ENCODE peak calls at places on chromosomes 5 and 9, in ten cellular contexts. V, Z, D, C, B, W, X, E, G and I are unnamed samples.

GRCh38 chr5:39447968-39448367 is 23.2 kb upstream of the DAB2 start:
- DNase-seq in Z (no peak), E (no peak), X (peak; percentile 48), G (no peak), B (no peak), V (no peak), W (no peak), C (no peak), D (no peak), I (no peak)

GRCh38 chr5:172630082-172630481 is 11.0 kb upstream of the NEURL1B start:
- DNase-seq in X (no peak), V (no peak), G (no peak), E (no peak), D (no peak), Z (no peak), W (peak; percentile 17), B (no peak), C (no peak), I (no peak)

GRCh38 chr5:133203317-133204305 is 151.8 kb downstream of the HSPA4 start:
- DNase-seq in G (no peak), E (no peak), B (no peak), W (no peak), Z (no peak), X (no peak), D (no peak), V (no peak), C (no peak), I (no peak)

GRCh38 chr9:132832171-132832570 is 45.9 kb downstream of the AK8 start:
- DNase-seq in X (no peak), C (no peak), V (no peak), Z (no peak), E (no peak), D (no peak), G (no peak), B (no peak), W (no peak), I (no peak)

GRCh38 chr9:94097788-94098413 is 13.6 kb downstream of the PTPDC1 start:
- DNase-seq in X (no peak), Z (no peak), C (peak; percentile 97), W (no peak), G (no peak), V (no peak), D (no peak), E (no peak), B (peak; percentile 93), I (no peak)

GRCh38 chr5:135533794-135534193 is 2.0 kb downstream of the NEUROG1 start:
- DNase-seq in B (no peak), E (no peak), W (no peak), X (no peak), D (no peak), Z (no peak), V (no peak), G (no peak), C (no peak), I (no peak)

GRCh38 chr5:59790399-59791130 is 103.0 kb downstream of the PDE4D start:
- DNase-seq in W (no peak), D (no peak), X (no peak), G (no peak), V (no peak), B (peak; percentile 77), Z (peak; percentile 36), C (peak; percentile 89), E (no peak), I (no peak)

GRCh38 chr9:136594492-136594891 is 48.6 kb upstream of the NOTCH1 start:
- DNase-seq in W (no peak), B (no peak), X (no peak), D (no peak), V (no peak), G (no peak), C (no peak), E (no peak), Z (no peak), I (no peak)

GRCh38 chr9:106956971-106957370 is 94.0 kb downstream of the ZNF462 start:
- DNase-seq in E (no peak), V (no peak), D (no peak), Z (no peak), C (peak; percentile 36), B (peak; percentile 19), W (no peak), X (no peak), G (no peak), I (no peak)

GRCh38 chr9:33734911-33735310 is 60.5 kb upstream of the PRSS3 start:
- DNase-seq in V (no peak), Z (no peak), X (no peak), E (no peak), B (no peak), W (no peak), C (no peak), D (no peak), G (no peak), I (no peak)

GRCh38 chr9:113742471-113742870 is 133.6 kb upstream of the ZNF618 start:
- DNase-seq in G (no peak), C (no peak), D (no peak), V (no peak), W (no peak), X (no peak), Z (no peak), E (no peak), B (no peak), I (no peak)

GRCh38 chr9:34072410-34072809 is 23.7 kb upstream of the UBAP2 start:
- DNase-seq in C (no peak), X (no peak), W (no peak), D (no peak), G (no peak), B (no peak), V (no peak), Z (no peak), E (no peak), I (no peak)

GRCh38 chr9:3971391-3972082 is 328.3 kb downstream of the GLIS3 start:
- DNase-seq in V (no peak), W (no peak), E (no peak), Z (no peak), B (no peak), X (no peak), C (no peak), D (no peak), G (no peak), I (no peak)

GRCh38 chr9:18921677-18922076 is 111.3 kb downstream of the SAXO1 start:
- DNase-seq in Z (no peak), D (no peak), B (no peak), W (no peak), X (no peak), V (no peak), C (no peak), E (no peak), G (no peak), I (no peak)

GRCh38 chr9:20611751-20612287 is 10.5 kb downstream of the MLLT3 start:
- DNase-seq in V (no peak), Z (no peak), C (peak; percentile 82), W (no peak), D (no peak), G (no peak), B (peak; percentile 90), X (no peak), E (no peak), I (no peak)

GRCh38 chr5:143717400-143717799 is 94.6 kb upstream of the HMHB1 start:
- DNase-seq in C (peak; percentile 92), V (no peak), G (no peak), D (no peak), Z (no peak), B (peak; percentile 94), X (no peak), W (no peak), E (no peak), I (no peak)

GRCh38 chr9:20397348-20397747 is 225.0 kb downstream of the MLLT3 start:
- DNase-seq in G (no peak), D (no peak), V (no peak), W (no peak), E (no peak), Z (no peak), C (no peak), X (no peak), B (no peak), I (no peak)

GRCh38 chr5:34007116-34007674 is 655 bp downstream of the AMACR start:
- DNase-seq in E (no peak), B (peak; percentile 24), V (no peak), W (no peak), C (peak; percentile 16), X (no peak), Z (no peak), G (peak; percentile 20), D (no peak), I (no peak)

GRCh38 chr9:13181652-13182051 is 97.8 kb downstream of the MPDZ start:
- DNase-seq in E (no peak), X (no peak), V (no peak), Z (no peak), W (no peak), B (no peak), C (peak; percentile 35), G (no peak), D (no peak), I (no peak)